ENCODE peak calls at places on chromosomes 13 and 19, in six cellular contexts. P, O, B, C, D and X are unnamed samples.

GRCh38 chr19:38730470-38730730 is 13.9 kb downstream of the CAPN12 start:
- DNase-seq in P (no peak), O (no peak), B (no peak), C (no peak), D (no peak), X (no peak)

GRCh38 chr19:2428027-2428690 is 773 bp upstream of the TIMM13 start:
- DNase-seq in P (peak; percentile 50), O (no peak), B (no peak), C (peak; percentile 50), D (peak; percentile 40), X (peak; percentile 22)

GRCh38 chr19:1889907-1890306 is 4.6 kb upstream of the ABHD17A start:
- DNase-seq in P (no peak), O (no peak), B (no peak), C (no peak), D (no peak), X (no peak)

GRCh38 chr19:737591-738093 is 13.3 kb upstream of the MISP start:
- DNase-seq in P (peak; percentile 48), O (peak; percentile 48), B (peak; percentile 31), C (peak; percentile 14), D (peak; percentile 29), X (no peak)

GRCh38 chr19:42191855-42192254 is 25.6 kb downstream of the DEDD2 start:
- DNase-seq in P (no peak), O (peak; percentile 35), B (no peak), C (peak; percentile 12), D (peak; percentile 71), X (peak; percentile 24)

GRCh38 chr13:42035905-42036521 is 12.4 kb upstream of the DGKH start:
- DNase-seq in P (no peak), O (no peak), B (no peak), C (no peak), D (peak; percentile 25), X (no peak)

GRCh38 chr13:59269476-59269875 is 894.3 kb downstream of the DIAPH3 start:
- DNase-seq in P (no peak), O (no peak), B (no peak), C (no peak), D (peak; percentile 87), X (no peak)

GRCh38 chr19:39223703-39224279 is 19.7 kb upstream of the SYCN start:
- DNase-seq in P (no peak), O (no peak), B (no peak), C (no peak), D (peak; percentile 38), X (no peak)

GRCh38 chr19:18013210-18013609 is 5.2 kb downstream of the ARRDC2 start:
- DNase-seq in P (no peak), O (no peak), B (no peak), C (no peak), D (no peak), X (no peak)

GRCh38 chr19:2337329-2337707 is 8.8 kb downstream of the SPPL2B start:
- DNase-seq in P (peak; percentile 76), O (no peak), B (no peak), C (no peak), D (peak; percentile 37), X (peak; percentile 53)

GRCh38 chr13:25733696-25734435 is 317.9 kb downstream of the SHISA2 start:
- DNase-seq in P (no peak), O (no peak), B (no peak), C (no peak), D (no peak), X (no peak)

GRCh38 chr19:48784527-48784926 is 26.3 kb downstream of the BCAT2 start:
- DNase-seq in P (no peak), O (no peak), B (no peak), C (no peak), D (no peak), X (no peak)

GRCh38 chr13:46184277-46184699 is 2.3 kb upstream of the LCP1 start:
- DNase-seq in P (peak; percentile 40), O (peak; percentile 74), B (peak; percentile 60), C (peak; percentile 15), D (peak; percentile 30), X (no peak)